ENCODE peak calls at places on chromosome 16, in five cellular contexts. One of them, this sample, is unnamed. For H3K4me1, the result is how much of the 10 kb centered on the place peaks cover.

GRCh38 chr16:89909777-89910716 is 8.6 kb upstream of the MC1R start:
- DNase-seq in cardiac muscle cell: peak
- DNase-seq in Karpas-422: peak
- DNase-seq in left ventricle myocardium inferior: peak
- DNase-seq in IMR-90: peak
- DNase-seq in this sample: peak

GRCh38 chr16:26688105-26688504 is 378.6 kb upstream of the C16orf82 start:
- DNase-seq in left ventricle myocardium inferior: no peak
- DNase-seq in IMR-90: no peak
- DNase-seq in Karpas-422: no peak
- DNase-seq in cardiac muscle cell: no peak
- DNase-seq in this sample: no peak

GRCh38 chr16:85670840-85671239 is 17.9 kb downstream of the GINS2 start:
- DNase-seq in IMR-90: no peak
- DNase-seq in cardiac muscle cell: no peak
- DNase-seq in left ventricle myocardium inferior: no peak
- DNase-seq in Karpas-422: no peak
- DNase-seq in this sample: no peak

GRCh38 chr16:26453215-26453614 is 613.5 kb upstream of the C16orf82 start:
- DNase-seq in Karpas-422: peak
- DNase-seq in IMR-90: no peak
- DNase-seq in left ventricle myocardium inferior: no peak
- DNase-seq in cardiac muscle cell: no peak
- DNase-seq in this sample: peak

GRCh38 chr16:68096491-68096890 is 11.3 kb downstream of the NFATC3 start:
- DNase-seq in IMR-90: no peak
- DNase-seq in Karpas-422: no peak
- DNase-seq in left ventricle myocardium inferior: no peak
- DNase-seq in cardiac muscle cell: no peak
- DNase-seq in this sample: no peak

GRCh38 chr16:47611042-47611441 is 149.9 kb downstream of the PHKB start:
- DNase-seq in cardiac muscle cell: no peak
- DNase-seq in left ventricle myocardium inferior: no peak
- DNase-seq in Karpas-422: no peak
- DNase-seq in IMR-90: no peak
- DNase-seq in this sample: no peak

GRCh38 chr16:79003026-79003617 is 597.4 kb downstream of the MAF start:
- DNase-seq in Karpas-422: no peak
- DNase-seq in left ventricle myocardium inferior: no peak
- DNase-seq in cardiac muscle cell: no peak
- DNase-seq in IMR-90: no peak
- DNase-seq in this sample: no peak

GRCh38 chr16:87068751-87069150 is 248.4 kb downstream of the C16orf95 start:
- DNase-seq in left ventricle myocardium inferior: no peak
- DNase-seq in Karpas-422: no peak
- DNase-seq in IMR-90: no peak
- DNase-seq in cardiac muscle cell: no peak
- DNase-seq in this sample: no peak

GRCh38 chr16:66457888-66458287 is 30.8 kb downstream of the BEAN1 start:
- DNase-seq in left ventricle myocardium inferior: no peak
- DNase-seq in IMR-90: peak
- DNase-seq in cardiac muscle cell: no peak
- DNase-seq in Karpas-422: no peak
- DNase-seq in this sample: no peak

GRCh38 chr16:57264381-57264780 is 19.3 kb downstream of the ARL2BP start:
- DNase-seq in cardiac muscle cell: no peak
- DNase-seq in Karpas-422: no peak
- DNase-seq in IMR-90: no peak
- DNase-seq in left ventricle myocardium inferior: no peak
- DNase-seq in this sample: no peak

GRCh38 chr16:9225527-9226316 is 134.3 kb downstream of the HAPSTR1 start:
- DNase-seq in cardiac muscle cell: peak
- DNase-seq in left ventricle myocardium inferior: no peak
- DNase-seq in IMR-90: no peak
- DNase-seq in Karpas-422: peak
- DNase-seq in this sample: peak

GRCh38 chr16:24689128-24689527 is 40.3 kb upstream of the TNRC6A start:
- DNase-seq in cardiac muscle cell: peak
- DNase-seq in IMR-90: peak
- DNase-seq in left ventricle myocardium inferior: no peak
- DNase-seq in Karpas-422: peak
- DNase-seq in this sample: peak

GRCh38 chr16:67163903-67164558 is 514 bp upstream of the HSF4 start:
- DNase-seq in cardiac muscle cell: no peak
- DNase-seq in IMR-90: no peak
- DNase-seq in left ventricle myocardium inferior: no peak
- DNase-seq in Karpas-422: no peak
- DNase-seq in this sample: no peak

GRCh38 chr16:2233046-2233775 is 3.0 kb upstream of the DNASE1L2 start:
- DNase-seq in IMR-90: no peak
- DNase-seq in Karpas-422: no peak
- DNase-seq in left ventricle myocardium inferior: no peak
- DNase-seq in cardiac muscle cell: no peak
- DNase-seq in this sample: no peak

GRCh38 chr16:85151603-85152413 is 39.5 kb upstream of the CIBAR2 start:
- DNase-seq in IMR-90: peak
- DNase-seq in left ventricle myocardium inferior: peak
- DNase-seq in cardiac muscle cell: peak
- DNase-seq in Karpas-422: no peak
- DNase-seq in this sample: no peak

GRCh38 chr16:52785653-52786052 is 238.7 kb upstream of the TOX3 start:
- DNase-seq in left ventricle myocardium inferior: no peak
- DNase-seq in cardiac muscle cell: no peak
- DNase-seq in IMR-90: no peak
- DNase-seq in Karpas-422: no peak
- DNase-seq in this sample: no peak
- H3K4me1 ChIP-seq in left ventricle myocardium inferior: under half
- H3K4me1 ChIP-seq in cardiac muscle cell: under half
- H3K4me1 ChIP-seq in IMR-90: under half
- H3K4me1 ChIP-seq in Karpas-422: under half
- H3K4me1 ChIP-seq in this sample: under half

GRCh38 chr16:4371481-4372314 is at the start of gene VASN:
- DNase-seq in Karpas-422: peak
- DNase-seq in left ventricle myocardium inferior: peak
- DNase-seq in IMR-90: peak
- DNase-seq in cardiac muscle cell: peak
- DNase-seq in this sample: peak
- H3K4me1 ChIP-seq in Karpas-422: under half
- H3K4me1 ChIP-seq in left ventricle myocardium inferior: half or more
- H3K4me1 ChIP-seq in IMR-90: under half
- H3K4me1 ChIP-seq in cardiac muscle cell: under half
- H3K4me1 ChIP-seq in this sample: under half

GRCh38 chr16:70701036-70701435 is 15.2 kb upstream of the MTSS2 start:
- DNase-seq in Karpas-422: no peak
- DNase-seq in left ventricle myocardium inferior: no peak
- DNase-seq in IMR-90: no peak
- DNase-seq in cardiac muscle cell: no peak
- DNase-seq in this sample: no peak

GRCh38 chr16:70702624-70703023 is 16.8 kb upstream of the MTSS2 start:
- DNase-seq in cardiac muscle cell: no peak
- DNase-seq in left ventricle myocardium inferior: no peak
- DNase-seq in IMR-90: no peak
- DNase-seq in Karpas-422: no peak
- DNase-seq in this sample: no peak

GRCh38 chr16:70701998-70702397 is 16.1 kb upstream of the MTSS2 start:
- DNase-seq in cardiac muscle cell: no peak
- DNase-seq in IMR-90: no peak
- DNase-seq in Karpas-422: no peak
- DNase-seq in left ventricle myocardium inferior: no peak
- DNase-seq in this sample: no peak

GRCh38 chr16:70700101-70701020 is 14.5 kb upstream of the MTSS2 start:
- DNase-seq in cardiac muscle cell: no peak
- DNase-seq in Karpas-422: no peak
- DNase-seq in left ventricle myocardium inferior: peak
- DNase-seq in IMR-90: no peak
- DNase-seq in this sample: no peak

DNA sequence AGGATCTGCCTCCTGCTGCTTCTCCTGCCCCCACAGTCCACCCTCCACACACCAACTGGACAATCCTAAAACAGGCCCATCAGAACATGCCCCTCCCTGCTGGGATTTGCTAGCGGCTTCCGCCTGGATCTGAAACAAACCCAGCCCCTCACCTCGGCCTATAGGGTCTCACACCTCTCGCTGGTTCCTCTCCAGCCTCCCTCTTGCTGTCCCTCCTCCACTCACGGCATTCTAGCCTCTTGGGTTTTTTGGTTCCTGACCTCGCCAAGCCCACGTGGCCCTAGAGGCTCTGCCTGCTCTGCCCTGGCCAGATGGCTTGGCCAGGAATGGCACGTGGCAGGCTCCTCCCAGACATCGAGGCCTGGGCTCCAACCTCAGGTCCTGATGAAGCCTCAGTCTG is 15.7 kb upstream of the MTSS2 start:
- DNase-seq in IMR-90: no peak
- DNase-seq in Karpas-422: no peak
- DNase-seq in cardiac muscle cell: no peak
- DNase-seq in left ventricle myocardium inferior: no peak
- DNase-seq in this sample: no peak
- H3K4me1 ChIP-seq in IMR-90: half or more
- H3K4me1 ChIP-seq in Karpas-422: under half
- H3K4me1 ChIP-seq in cardiac muscle cell: half or more
- H3K4me1 ChIP-seq in left ventricle myocardium inferior: half or more
- H3K4me1 ChIP-seq in this sample: under half

GRCh38 chr16:88459366-88460055 is 6.4 kb downstream of the ZFPM1 start:
- DNase-seq in IMR-90: no peak
- DNase-seq in left ventricle myocardium inferior: no peak
- DNase-seq in Karpas-422: no peak
- DNase-seq in cardiac muscle cell: peak
- DNase-seq in this sample: no peak
- H3K4me1 ChIP-seq in IMR-90: under half
- H3K4me1 ChIP-seq in left ventricle myocardium inferior: under half
- H3K4me1 ChIP-seq in Karpas-422: under half
- H3K4me1 ChIP-seq in cardiac muscle cell: under half
- H3K4me1 ChIP-seq in this sample: under half

GRCh38 chr16:82754716-82755513 is 128.1 kb downstream of the CDH13 start:
- DNase-seq in IMR-90: no peak
- DNase-seq in cardiac muscle cell: peak
- DNase-seq in left ventricle myocardium inferior: no peak
- DNase-seq in Karpas-422: no peak
- DNase-seq in this sample: no peak
- H3K4me1 ChIP-seq in IMR-90: under half
- H3K4me1 ChIP-seq in cardiac muscle cell: under half
- H3K4me1 ChIP-seq in left ventricle myocardium inferior: half or more
- H3K4me1 ChIP-seq in Karpas-422: under half
- H3K4me1 ChIP-seq in this sample: under half

DNA sequence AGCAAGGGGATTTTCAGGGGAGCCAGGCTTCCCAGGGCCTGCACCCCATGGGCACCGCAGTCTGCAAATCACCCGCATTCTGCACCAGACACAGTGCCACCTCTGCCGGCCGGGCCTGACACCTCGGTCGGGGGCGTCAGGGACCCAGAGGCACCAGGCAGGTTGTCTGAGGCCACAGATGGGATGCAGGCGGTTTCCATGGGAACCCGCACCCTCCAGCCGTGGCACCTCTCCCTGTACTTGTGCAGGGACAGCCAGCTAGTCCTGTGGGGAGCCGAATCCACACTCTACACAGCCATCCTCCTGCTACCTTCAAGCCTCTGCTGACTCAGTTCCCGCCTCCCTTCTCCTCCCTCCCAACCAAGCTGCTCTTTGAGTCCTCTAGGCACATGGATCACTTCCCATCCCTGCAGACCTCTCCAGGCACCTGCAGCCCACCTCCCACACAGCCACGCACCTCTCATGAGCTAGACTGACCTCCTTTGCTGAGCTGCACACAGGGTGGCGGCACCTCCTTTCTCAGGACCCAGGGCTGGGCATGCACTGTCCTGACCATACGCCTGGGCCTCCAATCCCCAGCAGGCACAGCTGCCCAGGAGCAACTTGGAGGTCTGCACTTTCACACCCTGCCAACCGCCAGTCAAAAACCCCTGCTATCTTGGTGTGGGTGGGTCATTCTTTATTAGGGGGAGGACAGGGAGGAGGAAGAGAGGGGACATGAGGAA is 119.5 kb downstream of the C16orf78 start:
- DNase-seq in IMR-90: no peak
- DNase-seq in Karpas-422: no peak
- DNase-seq in cardiac muscle cell: no peak
- DNase-seq in left ventricle myocardium inferior: no peak
- DNase-seq in this sample: no peak
- H3K4me1 ChIP-seq in IMR-90: under half
- H3K4me1 ChIP-seq in Karpas-422: under half
- H3K4me1 ChIP-seq in cardiac muscle cell: under half
- H3K4me1 ChIP-seq in left ventricle myocardium inferior: under half
- H3K4me1 ChIP-seq in this sample: under half

GRCh38 chr16:83899272-83899897 is 470 bp downstream of the MLYCD start:
- DNase-seq in Karpas-422: peak
- DNase-seq in cardiac muscle cell: peak
- DNase-seq in left ventricle myocardium inferior: peak
- DNase-seq in IMR-90: peak
- DNase-seq in this sample: peak
- H3K4me1 ChIP-seq in Karpas-422: under half
- H3K4me1 ChIP-seq in cardiac muscle cell: under half
- H3K4me1 ChIP-seq in left ventricle myocardium inferior: half or more
- H3K4me1 ChIP-seq in IMR-90: under half
- H3K4me1 ChIP-seq in this sample: under half

GRCh38 chr16:81469710-81470481 is 25.3 kb downstream of the CMIP start:
- DNase-seq in left ventricle myocardium inferior: peak
- DNase-seq in IMR-90: no peak
- DNase-seq in cardiac muscle cell: no peak
- DNase-seq in Karpas-422: peak
- DNase-seq in this sample: peak
- H3K4me1 ChIP-seq in left ventricle myocardium inferior: half or more
- H3K4me1 ChIP-seq in IMR-90: under half
- H3K4me1 ChIP-seq in cardiac muscle cell: under half
- H3K4me1 ChIP-seq in Karpas-422: under half
- H3K4me1 ChIP-seq in this sample: under half

GRCh38 chr16:73047221-73047535 is 750 bp downstream of the ZFHX3 start:
- DNase-seq in left ventricle myocardium inferior: no peak
- DNase-seq in cardiac muscle cell: peak
- DNase-seq in IMR-90: peak
- DNase-seq in Karpas-422: no peak
- DNase-seq in this sample: no peak
- H3K4me1 ChIP-seq in left ventricle myocardium inferior: half or more
- H3K4me1 ChIP-seq in cardiac muscle cell: half or more
- H3K4me1 ChIP-seq in IMR-90: half or more
- H3K4me1 ChIP-seq in Karpas-422: under half
- H3K4me1 ChIP-seq in this sample: under half